ENCODE peak calls at places on chromosomes 6 and 20, in five cellular contexts. One of them, this sample, is unnamed.

GRCh38 chr20:19670829-19671228 is 87.2 kb upstream of the RIN2 start:
- DNase-seq in CD8-positive, alpha-beta T cell: no peak
- DNase-seq in H1: no peak
- DNase-seq in cardiac fibroblast: no peak
- DNase-seq in CD4-positive, alpha-beta T cell: no peak
- DNase-seq in this sample: no peak

GRCh38 chr6:14655990-14656640 is 538.5 kb downstream of the CD83 start:
- DNase-seq in CD8-positive, alpha-beta T cell: no peak
- DNase-seq in H1: no peak
- DNase-seq in cardiac fibroblast: no peak
- DNase-seq in CD4-positive, alpha-beta T cell: no peak
- DNase-seq in this sample: no peak

GRCh38 chr20:45359069-45359405 is 3.9 kb upstream of the SYS1 start:
- DNase-seq in CD8-positive, alpha-beta T cell: no peak
- DNase-seq in H1: no peak
- DNase-seq in cardiac fibroblast: peak
- DNase-seq in CD4-positive, alpha-beta T cell: no peak
- DNase-seq in this sample: no peak

GRCh38 chr6:40583694-40584093 is 3.5 kb downstream of the LRFN2 start:
- DNase-seq in CD8-positive, alpha-beta T cell: no peak
- DNase-seq in H1: no peak
- DNase-seq in cardiac fibroblast: no peak
- DNase-seq in CD4-positive, alpha-beta T cell: no peak
- DNase-seq in this sample: no peak

GRCh38 chr6:143196525-143197225 is 136.0 kb downstream of the AIG1 start:
- DNase-seq in CD8-positive, alpha-beta T cell: no peak
- DNase-seq in H1: no peak
- DNase-seq in cardiac fibroblast: no peak
- DNase-seq in CD4-positive, alpha-beta T cell: no peak
- DNase-seq in this sample: no peak

GRCh38 chr6:35977308-35977707 is 47.1 kb downstream of the SLC26A8 start:
- DNase-seq in CD8-positive, alpha-beta T cell: no peak
- DNase-seq in H1: no peak
- DNase-seq in cardiac fibroblast: no peak
- DNase-seq in CD4-positive, alpha-beta T cell: no peak
- DNase-seq in this sample: no peak

GRCh38 chr6:125480146-125480545 is 178.4 kb upstream of the HDDC2 start:
- DNase-seq in CD8-positive, alpha-beta T cell: no peak
- DNase-seq in H1: no peak
- DNase-seq in cardiac fibroblast: no peak
- DNase-seq in CD4-positive, alpha-beta T cell: no peak
- DNase-seq in this sample: no peak

GRCh38 chr20:4601630-4602296 is 119.9 kb upstream of the PRND start:
- DNase-seq in CD8-positive, alpha-beta T cell: no peak
- DNase-seq in H1: no peak
- DNase-seq in cardiac fibroblast: no peak
- DNase-seq in CD4-positive, alpha-beta T cell: no peak
- DNase-seq in this sample: no peak

GRCh38 chr6:150325093-150325772 is 43.6 kb upstream of the IYD start:
- DNase-seq in CD8-positive, alpha-beta T cell: no peak
- DNase-seq in H1: no peak
- DNase-seq in cardiac fibroblast: no peak
- DNase-seq in CD4-positive, alpha-beta T cell: no peak
- DNase-seq in this sample: no peak

GRCh38 chr6:119035459-119035858 is 43.0 kb downstream of the FAM184A start:
- DNase-seq in CD8-positive, alpha-beta T cell: no peak
- DNase-seq in H1: no peak
- DNase-seq in cardiac fibroblast: no peak
- DNase-seq in CD4-positive, alpha-beta T cell: no peak
- DNase-seq in this sample: no peak

GRCh38 chr20:38764563-38765355 is 16.5 kb downstream of the ACTR5 start:
- DNase-seq in CD8-positive, alpha-beta T cell: peak
- DNase-seq in H1: no peak
- DNase-seq in cardiac fibroblast: peak
- DNase-seq in CD4-positive, alpha-beta T cell: no peak
- DNase-seq in this sample: no peak

GRCh38 chr20:54624701-54625472 is 149.5 kb downstream of the DOK5 start:
- DNase-seq in CD8-positive, alpha-beta T cell: no peak
- DNase-seq in H1: no peak
- DNase-seq in cardiac fibroblast: no peak
- DNase-seq in CD4-positive, alpha-beta T cell: no peak
- DNase-seq in this sample: no peak

GRCh38 chr6:135888818-135889217 is 37.3 kb downstream of the PDE7B start:
- DNase-seq in CD8-positive, alpha-beta T cell: no peak
- DNase-seq in H1: no peak
- DNase-seq in cardiac fibroblast: no peak
- DNase-seq in CD4-positive, alpha-beta T cell: no peak
- DNase-seq in this sample: no peak

GRCh38 chr6:118551673-118552063 is 3.6 kb downstream of the PLN start:
- DNase-seq in CD8-positive, alpha-beta T cell: no peak
- DNase-seq in H1: no peak
- DNase-seq in cardiac fibroblast: peak
- DNase-seq in CD4-positive, alpha-beta T cell: no peak
- DNase-seq in this sample: no peak

GRCh38 chr6:41783106-41783780 is 2.7 kb downstream of the PRICKLE4 start:
- DNase-seq in CD8-positive, alpha-beta T cell: no peak
- DNase-seq in H1: no peak
- DNase-seq in cardiac fibroblast: no peak
- DNase-seq in CD4-positive, alpha-beta T cell: no peak
- DNase-seq in this sample: no peak

GRCh38 chr6:68094070-68094469 is 541.0 kb upstream of the ADGRB3 start:
- DNase-seq in CD8-positive, alpha-beta T cell: no peak
- DNase-seq in H1: no peak
- DNase-seq in cardiac fibroblast: no peak
- DNase-seq in CD4-positive, alpha-beta T cell: no peak
- DNase-seq in this sample: no peak

GRCh38 chr6:15730442-15730841 is 67.6 kb upstream of the DTNBP1 start:
- DNase-seq in CD8-positive, alpha-beta T cell: no peak
- DNase-seq in H1: no peak
- DNase-seq in cardiac fibroblast: no peak
- DNase-seq in CD4-positive, alpha-beta T cell: no peak
- DNase-seq in this sample: no peak

GRCh38 chr6:154478021-154478651 is 32.3 kb downstream of the CNKSR3 start:
- DNase-seq in CD8-positive, alpha-beta T cell: no peak
- DNase-seq in H1: no peak
- DNase-seq in cardiac fibroblast: no peak
- DNase-seq in CD4-positive, alpha-beta T cell: no peak
- DNase-seq in this sample: no peak

GRCh38 chr20:57772349-57772964 is 62.6 kb upstream of the PMEPA1 start:
- DNase-seq in CD8-positive, alpha-beta T cell: peak
- DNase-seq in H1: peak
- DNase-seq in cardiac fibroblast: peak
- DNase-seq in CD4-positive, alpha-beta T cell: peak
- DNase-seq in this sample: no peak

GRCh38 chr20:60967431-60968316 is 284.4 kb upstream of the CDH4 start:
- DNase-seq in CD8-positive, alpha-beta T cell: no peak
- DNase-seq in H1: no peak
- DNase-seq in cardiac fibroblast: no peak
- DNase-seq in CD4-positive, alpha-beta T cell: no peak
- DNase-seq in this sample: no peak

GRCh38 chr20:32382102-32382950 is 24.2 kb downstream of the ASXL1 start:
- DNase-seq in CD8-positive, alpha-beta T cell: no peak
- DNase-seq in H1: no peak
- DNase-seq in cardiac fibroblast: no peak
- DNase-seq in CD4-positive, alpha-beta T cell: no peak
- DNase-seq in this sample: no peak

GRCh38 chr20:39117486-39117885 is 155.3 kb downstream of the DHX35 start:
- DNase-seq in CD8-positive, alpha-beta T cell: no peak
- DNase-seq in H1: no peak
- DNase-seq in cardiac fibroblast: peak
- DNase-seq in CD4-positive, alpha-beta T cell: no peak
- DNase-seq in this sample: no peak

GRCh38 chr6:13044390-13044789 is 283.9 kb downstream of the TBC1D7 start:
- DNase-seq in CD8-positive, alpha-beta T cell: no peak
- DNase-seq in H1: peak
- DNase-seq in cardiac fibroblast: peak
- DNase-seq in CD4-positive, alpha-beta T cell: no peak
- DNase-seq in this sample: no peak

GRCh38 chr6:155646443-155646842 is 190.8 kb upstream of the NOX3 start:
- DNase-seq in CD8-positive, alpha-beta T cell: no peak
- DNase-seq in H1: no peak
- DNase-seq in cardiac fibroblast: peak
- DNase-seq in CD4-positive, alpha-beta T cell: no peak
- DNase-seq in this sample: no peak

GRCh38 chr6:53074347-53074746 is 9.1 kb downstream of the FBXO9 start:
- DNase-seq in CD8-positive, alpha-beta T cell: no peak
- DNase-seq in H1: no peak
- DNase-seq in cardiac fibroblast: no peak
- DNase-seq in CD4-positive, alpha-beta T cell: no peak
- DNase-seq in this sample: no peak

GRCh38 chr20:41696428-41696827 is 78.3 kb upstream of the CHD6 start:
- DNase-seq in CD8-positive, alpha-beta T cell: no peak
- DNase-seq in H1: no peak
- DNase-seq in cardiac fibroblast: peak
- DNase-seq in CD4-positive, alpha-beta T cell: no peak
- DNase-seq in this sample: no peak

GRCh38 chr20:41692479-41693135 is 74.4 kb upstream of the CHD6 start:
- DNase-seq in CD8-positive, alpha-beta T cell: peak
- DNase-seq in H1: peak
- DNase-seq in cardiac fibroblast: peak
- DNase-seq in CD4-positive, alpha-beta T cell: peak
- DNase-seq in this sample: peak

GRCh38 chr20:41694796-41695195 is 76.6 kb upstream of the CHD6 start:
- DNase-seq in CD8-positive, alpha-beta T cell: no peak
- DNase-seq in H1: no peak
- DNase-seq in cardiac fibroblast: no peak
- DNase-seq in CD4-positive, alpha-beta T cell: no peak
- DNase-seq in this sample: no peak

GRCh38 chr20:41690702-41691101 is 72.5 kb upstream of the CHD6 start:
- DNase-seq in CD8-positive, alpha-beta T cell: no peak
- DNase-seq in H1: no peak
- DNase-seq in cardiac fibroblast: no peak
- DNase-seq in CD4-positive, alpha-beta T cell: no peak
- DNase-seq in this sample: no peak

GRCh38 chr20:41693136-41693979 is 75.2 kb upstream of the CHD6 start:
- DNase-seq in CD8-positive, alpha-beta T cell: peak
- DNase-seq in H1: peak
- DNase-seq in cardiac fibroblast: peak
- DNase-seq in CD4-positive, alpha-beta T cell: peak
- DNase-seq in this sample: peak
- TF ChIP-seq CTCF in CD8-positive, alpha-beta T cell: peak
- TF ChIP-seq CTCF in H1: no peak
- TF ChIP-seq CTCF in cardiac fibroblast: peak
- TF ChIP-seq CTCF in CD4-positive, alpha-beta T cell: peak
- TF ChIP-seq CTCF in this sample: peak

GRCh38 chr20:1637755-1638154 is 17.9 kb upstream of the SIRPB1 start:
- DNase-seq in CD8-positive, alpha-beta T cell: no peak
- DNase-seq in H1: no peak
- DNase-seq in cardiac fibroblast: no peak
- DNase-seq in CD4-positive, alpha-beta T cell: no peak
- DNase-seq in this sample: no peak

GRCh38 chr20:1637226-1637625 is 17.4 kb upstream of the SIRPB1 start:
- DNase-seq in CD8-positive, alpha-beta T cell: no peak
- DNase-seq in H1: no peak
- DNase-seq in cardiac fibroblast: no peak
- DNase-seq in CD4-positive, alpha-beta T cell: no peak
- DNase-seq in this sample: no peak

GRCh38 chr20:1633535-1633934 is 13.7 kb upstream of the SIRPB1 start:
- DNase-seq in CD8-positive, alpha-beta T cell: no peak
- DNase-seq in H1: no peak
- DNase-seq in cardiac fibroblast: peak
- DNase-seq in CD4-positive, alpha-beta T cell: no peak
- DNase-seq in this sample: no peak

GRCh38 chr20:1635291-1635979 is 15.6 kb upstream of the SIRPB1 start:
- DNase-seq in CD8-positive, alpha-beta T cell: no peak
- DNase-seq in H1: no peak
- DNase-seq in cardiac fibroblast: no peak
- DNase-seq in CD4-positive, alpha-beta T cell: no peak
- DNase-seq in this sample: no peak

GRCh38 chr20:1636621-1637020 is 16.8 kb upstream of the SIRPB1 start:
- DNase-seq in CD8-positive, alpha-beta T cell: no peak
- DNase-seq in H1: no peak
- DNase-seq in cardiac fibroblast: no peak
- DNase-seq in CD4-positive, alpha-beta T cell: no peak
- DNase-seq in this sample: no peak
- TF ChIP-seq CTCF in CD8-positive, alpha-beta T cell: no peak
- TF ChIP-seq CTCF in H1: peak
- TF ChIP-seq CTCF in cardiac fibroblast: no peak
- TF ChIP-seq CTCF in CD4-positive, alpha-beta T cell: no peak
- TF ChIP-seq CTCF in this sample: no peak

DNA sequence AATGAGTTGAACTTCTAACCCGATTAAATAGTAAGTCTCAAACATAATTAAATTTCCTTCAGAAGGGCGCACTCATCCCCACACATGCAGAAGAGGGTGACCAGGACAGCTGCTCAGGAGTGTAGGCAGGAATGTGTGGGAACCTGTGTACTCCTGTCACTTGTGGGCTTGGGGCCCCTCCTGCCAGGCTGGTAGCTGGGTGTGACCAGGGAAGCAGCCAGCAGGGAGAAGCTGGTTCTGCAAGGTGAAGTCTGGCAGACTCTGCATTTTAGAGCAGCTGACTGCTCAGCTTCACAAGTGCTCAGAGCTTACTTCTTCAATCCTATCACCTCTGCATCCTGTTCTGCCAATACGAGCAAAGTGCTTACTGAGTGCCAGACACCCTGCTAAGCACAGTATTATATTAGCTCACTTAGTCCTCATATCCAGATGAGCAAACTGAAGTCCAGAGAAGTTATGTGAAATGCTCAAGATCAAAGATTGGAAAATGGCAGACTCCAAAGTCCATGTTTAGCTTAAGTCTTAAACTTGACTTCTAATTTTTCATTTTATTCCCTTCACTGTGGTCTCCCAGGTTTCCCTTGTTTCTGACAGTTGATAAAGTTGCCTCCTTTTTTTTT is 27.9 kb downstream of the ELMO2 start:
- DNase-seq in CD8-positive, alpha-beta T cell: no peak
- DNase-seq in H1: no peak
- DNase-seq in cardiac fibroblast: no peak
- DNase-seq in CD4-positive, alpha-beta T cell: no peak
- DNase-seq in this sample: no peak
- TF ChIP-seq CTCF in CD8-positive, alpha-beta T cell: no peak
- TF ChIP-seq CTCF in H1: no peak
- TF ChIP-seq CTCF in cardiac fibroblast: no peak
- TF ChIP-seq CTCF in CD4-positive, alpha-beta T cell: no peak
- TF ChIP-seq CTCF in this sample: no peak

DNA sequence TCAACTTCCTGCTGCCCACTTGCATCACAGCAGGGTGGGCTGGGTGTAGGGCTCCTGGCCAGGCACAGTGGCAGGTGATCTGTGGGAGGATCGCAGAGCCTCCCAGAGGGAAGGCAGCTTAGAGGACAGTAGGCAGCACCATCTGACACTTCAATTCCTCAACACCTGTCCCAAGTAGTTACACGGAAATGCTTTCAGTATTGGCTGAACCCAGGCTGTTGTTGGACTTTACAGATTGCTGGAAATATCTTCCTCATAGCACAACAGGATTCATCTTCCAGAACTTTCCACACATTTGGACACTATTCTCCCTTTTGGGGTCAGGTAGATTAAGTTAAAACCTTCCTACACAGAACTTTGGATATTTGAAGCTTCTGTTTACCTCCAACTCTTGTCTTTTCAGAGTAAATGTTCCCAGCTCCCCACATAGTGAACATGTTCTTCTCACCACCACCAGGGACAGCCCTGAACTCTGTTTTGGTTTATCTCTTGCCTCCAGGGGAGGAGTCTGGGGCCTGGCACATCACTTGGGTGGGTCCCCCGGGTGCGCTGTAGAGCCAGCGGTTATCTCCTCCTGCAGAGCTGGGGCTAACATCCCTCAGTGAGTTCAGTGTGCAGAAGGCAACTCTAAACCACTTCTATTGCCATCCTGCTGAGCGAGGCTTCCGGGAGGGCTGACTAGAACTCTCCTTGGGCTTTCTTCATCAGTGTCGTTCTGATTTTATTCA is 3.5 kb upstream of the SLC22A2 start:
- DNase-seq in CD8-positive, alpha-beta T cell: no peak
- DNase-seq in H1: no peak
- DNase-seq in cardiac fibroblast: peak
- DNase-seq in CD4-positive, alpha-beta T cell: no peak
- DNase-seq in this sample: no peak
- TF ChIP-seq CTCF in CD8-positive, alpha-beta T cell: no peak
- TF ChIP-seq CTCF in H1: peak
- TF ChIP-seq CTCF in cardiac fibroblast: peak
- TF ChIP-seq CTCF in CD4-positive, alpha-beta T cell: no peak
- TF ChIP-seq CTCF in this sample: peak

This sample was measured in type B pancreatic cell.